ENCODE peak calls at places on chromosomes 2 and 18, in ten cellular contexts. M is HTR-8/SVneo; F is stimulated activated CD4-positive, alpha-beta T cell treated with anti-CD3 and anti-CD28 coated beads, Interleukin-4, amount 100 ng/mL, for 1 hour; C is NCI-H510A treated with DMSO at 0.1 percent for 48 hours; G is fibroblast of the aortic adventitia; J is KBM-7; N is tibial artery; H is CD4-positive, CD25-positive, alpha-beta regulatory T cell; W is breast epithelium; A is astrocyte of the spinal cord. I is an unnamed sample.

GRCh38 chr2:68104111-68104835 is 41.5 kb upstream of the C1D start:
- DNase-seq in M (no peak), F (no peak), C (no peak), G (no peak), J (no peak), N (no peak), H (no peak), W (no peak), A (no peak), I (no peak)

GRCh38 chr2:63740943-63741342 is 100.8 kb upstream of the UGP2 start:
- DNase-seq in M (no peak), F (no peak), C (no peak), G (peak; percentile 74), J (no peak), N (no peak), H (no peak), W (no peak), A (no peak), I (no peak)

GRCh38 chr2:70143314-70144150 is 47.3 kb downstream of the C2orf42 start:
- DNase-seq in M (peak; percentile 80), F (peak; percentile 41), C (peak; percentile 92), G (peak; percentile 53), J (peak; percentile 47), N (peak; percentile 62), H (peak; percentile 61), W (peak; percentile 65), A (peak; percentile 37), I (peak; percentile 54)

GRCh38 chr2:1055014-1055595 is 104.5 kb downstream of the SNTG2 start:
- DNase-seq in M (peak; percentile 36), F (no peak), C (no peak), G (peak; percentile 70), J (no peak), N (no peak), H (no peak), W (no peak), A (peak; percentile 84), I (no peak)

GRCh38 chr18:31429623-31430022 is 17.9 kb upstream of the DSG3 start:
- DNase-seq in M (no peak), F (no peak), C (no peak), G (no peak), J (no peak), N (no peak), H (no peak), W (no peak), A (no peak), I (no peak)

GRCh38 chr2:10968176-10968575 is 56.4 kb downstream of the KCNF1 start:
- DNase-seq in M (no peak), F (no peak), C (no peak), G (no peak), J (no peak), N (no peak), H (no peak), W (no peak), A (no peak), I (no peak)

GRCh38 chr18:48310999-48311398 is 98.2 kb downstream of the ZBTB7C start:
- DNase-seq in M (no peak), F (no peak), C (no peak), G (no peak), J (no peak), N (no peak), H (no peak), W (no peak), A (no peak), I (no peak)

GRCh38 chr2:45765007-45765767 is 113.7 kb downstream of the PRKCE start:
- DNase-seq in M (no peak), F (no peak), C (no peak), G (no peak), J (peak; percentile 76), N (no peak), H (no peak), W (no peak), A (no peak), I (no peak)

GRCh38 chr18:26121476-26121875 is 12.2 kb upstream of the PSMA8 start:
- DNase-seq in M (no peak), F (no peak), C (no peak), G (peak; percentile 73), J (no peak), N (no peak), H (no peak), W (no peak), A (no peak), I (no peak)

GRCh38 chr2:191854385-191855372 is 7.8 kb upstream of the CAVIN2 start:
- DNase-seq in M (no peak), F (no peak), C (no peak), G (peak; percentile 88), J (no peak), N (no peak), H (no peak), W (no peak), A (peak; percentile 27), I (no peak)

GRCh38 chr18:62987035-62987830 is 271.9 kb downstream of the PHLPP1 start:
- DNase-seq in M (no peak), F (no peak), C (no peak), G (no peak), J (no peak), N (no peak), H (no peak), W (no peak), A (no peak), I (no peak)

GRCh38 chr2:61928816-61929471 is 23.5 kb downstream of the COMMD1 start:
- DNase-seq in M (no peak), F (no peak), C (no peak), G (peak; percentile 43), J (no peak), N (no peak), H (no peak), W (no peak), A (no peak), I (no peak)

GRCh38 chr2:200471928-200472645 is 37.8 kb downstream of the KCTD18 start:
- DNase-seq in M (no peak), F (no peak), C (no peak), G (no peak), J (no peak), N (no peak), H (no peak), W (no peak), A (no peak), I (no peak)

GRCh38 chr18:70036771-70037452 is 89.2 kb upstream of the CD226 start:
- DNase-seq in M (no peak), F (no peak), C (no peak), G (no peak), J (no peak), N (no peak), H (no peak), W (no peak), A (no peak), I (no peak)

GRCh38 chr2:21333694-21334093 is 209.9 kb downstream of the TDRD15 start:
- DNase-seq in M (no peak), F (no peak), C (no peak), G (no peak), J (no peak), N (no peak), H (no peak), W (no peak), A (no peak), I (no peak)

GRCh38 chr2:230793573-230794359 is 71.0 kb upstream of the ITM2C start:
- DNase-seq in M (peak; percentile 80), F (peak; percentile 51), C (no peak), G (peak; percentile 96), J (peak; percentile 93), N (peak; percentile 86), H (peak; percentile 63), W (no peak), A (peak; percentile 99), I (peak; percentile 77)

GRCh38 chr2:171520471-171520870 is 1.8 kb upstream of the CYBRD1 start:
- DNase-seq in M (no peak), F (no peak), C (no peak), G (no peak), J (no peak), N (no peak), H (no peak), W (no peak), A (no peak), I (no peak)

GRCh38 chr2:20212459-20212870 is 12.5 kb downstream of the SDC1 start:
- DNase-seq in M (peak; percentile 91), F (no peak), C (peak; percentile 80), G (no peak), J (no peak), N (no peak), H (no peak), W (no peak), A (peak; percentile 12), I (no peak)

GRCh38 chr18:49788327-49788908 is 24.9 kb downstream of the ACAA2 start:
- DNase-seq in M (no peak), F (no peak), C (no peak), G (no peak), J (no peak), N (no peak), H (no peak), W (no peak), A (peak; percentile 36), I (no peak)

GRCh38 chr2:70552501-70553333 is 909 bp downstream of the TGFA start:
- DNase-seq in M (no peak), F (no peak), C (peak; percentile 53), G (no peak), J (peak; percentile 34), N (no peak), H (no peak), W (no peak), A (no peak), I (no peak)

GRCh38 chr2:73130790-73131189 is 18.0 kb upstream of the RAB11FIP5 start:
- DNase-seq in M (no peak), F (no peak), C (no peak), G (no peak), J (no peak), N (no peak), H (no peak), W (no peak), A (no peak), I (no peak)

GRCh38 chr2:216047417-216047816 is 34.1 kb upstream of the MREG start:
- DNase-seq in M (no peak), F (no peak), C (no peak), G (no peak), J (no peak), N (no peak), H (no peak), W (no peak), A (no peak), I (no peak)

GRCh38 chr18:22731398-22731797 is 201.7 kb upstream of the RBBP8 start:
- DNase-seq in M (no peak), F (no peak), C (no peak), G (no peak), J (no peak), N (no peak), H (no peak), W (no peak), A (no peak), I (no peak)

GRCh38 chr2:47869859-47870258 is 36.4 kb downstream of the FBXO11 start:
- DNase-seq in M (no peak), F (no peak), C (no peak), G (peak; percentile 30), J (no peak), N (no peak), H (no peak), W (no peak), A (peak; percentile 31), I (no peak)

GRCh38 chr2:113128386-113128664 is 927 bp downstream of the IL1RN start:
- DNase-seq in M (no peak), F (no peak), C (no peak), G (no peak), J (no peak), N (no peak), H (no peak), W (no peak), A (no peak), I (no peak)

GRCh38 chr2:119126650-119127049 is 31.9 kb downstream of the C1QL2 start:
- DNase-seq in M (no peak), F (peak; percentile 34), C (no peak), G (no peak), J (peak; percentile 16), N (no peak), H (peak; percentile 8), W (no peak), A (no peak), I (no peak)

GRCh38 chr2:7588295-7588694 is 671.1 kb downstream of the RNF144A start:
- DNase-seq in M (no peak), F (no peak), C (no peak), G (no peak), J (no peak), N (no peak), H (no peak), W (no peak), A (no peak), I (no peak)

GRCh38 chr18:74804677-74805076 is 207.0 kb downstream of the ZNF407 start:
- DNase-seq in M (no peak), F (no peak), C (peak; percentile 96), G (no peak), J (no peak), N (no peak), H (no peak), W (no peak), A (no peak), I (no peak)